ENCODE peak calls at places on chromosome 9, in six cellular contexts. One of them, this sample, is unnamed.

GRCh38 chr9:115514454-115514853 is 396.5 kb upstream of the TNC start:
- DNase-seq in progenitor cell of endocrine pancreas: no peak
- DNase-seq in A172: no peak
- DNase-seq in RPMI7951: no peak
- DNase-seq in left ventricle myocardium inferior: no peak
- DNase-seq in sigmoid colon: no peak
- DNase-seq in this sample: no peak

GRCh38 chr9:94864183-94864582 is 137.7 kb downstream of the AOPEP start:
- DNase-seq in progenitor cell of endocrine pancreas: no peak
- DNase-seq in A172: no peak
- DNase-seq in RPMI7951: no peak
- DNase-seq in left ventricle myocardium inferior: no peak
- DNase-seq in sigmoid colon: no peak
- DNase-seq in this sample: no peak

GRCh38 chr9:133759946-133760345 is 21.8 kb upstream of the SARDH start:
- DNase-seq in progenitor cell of endocrine pancreas: no peak
- DNase-seq in A172: no peak
- DNase-seq in RPMI7951: no peak
- DNase-seq in left ventricle myocardium inferior: no peak
- DNase-seq in sigmoid colon: peak
- DNase-seq in this sample: no peak

GRCh38 chr9:91348191-91348790 is 13.4 kb downstream of the AUH start:
- DNase-seq in progenitor cell of endocrine pancreas: no peak
- DNase-seq in A172: no peak
- DNase-seq in RPMI7951: no peak
- DNase-seq in left ventricle myocardium inferior: no peak
- DNase-seq in sigmoid colon: no peak
- DNase-seq in this sample: no peak

GRCh38 chr9:97179616-97180015 is 127.8 kb upstream of the CCDC180 start:
- DNase-seq in progenitor cell of endocrine pancreas: no peak
- DNase-seq in A172: no peak
- DNase-seq in RPMI7951: no peak
- DNase-seq in left ventricle myocardium inferior: no peak
- DNase-seq in sigmoid colon: no peak
- DNase-seq in this sample: no peak

GRCh38 chr9:96618209-96619108 is 1.2 kb downstream of the CDC14B start:
- DNase-seq in progenitor cell of endocrine pancreas: peak
- DNase-seq in A172: peak
- DNase-seq in RPMI7951: peak
- DNase-seq in left ventricle myocardium inferior: peak
- DNase-seq in sigmoid colon: peak
- DNase-seq in this sample: no peak

GRCh38 chr9:94135222-94135621 is 51.0 kb downstream of the PTPDC1 start:
- DNase-seq in progenitor cell of endocrine pancreas: no peak
- DNase-seq in A172: no peak
- DNase-seq in RPMI7951: peak
- DNase-seq in left ventricle myocardium inferior: no peak
- DNase-seq in sigmoid colon: peak
- DNase-seq in this sample: no peak

GRCh38 chr9:120911295-120911843 is 15.2 kb downstream of the TRAF1 start:
- DNase-seq in progenitor cell of endocrine pancreas: no peak
- DNase-seq in A172: no peak
- DNase-seq in RPMI7951: no peak
- DNase-seq in left ventricle myocardium inferior: no peak
- DNase-seq in sigmoid colon: no peak
- DNase-seq in this sample: no peak

GRCh38 chr9:98432960-98433359 is 177.5 kb upstream of the TBC1D2 start:
- DNase-seq in progenitor cell of endocrine pancreas: no peak
- DNase-seq in A172: no peak
- DNase-seq in RPMI7951: no peak
- DNase-seq in left ventricle myocardium inferior: no peak
- DNase-seq in sigmoid colon: no peak
- DNase-seq in this sample: no peak

GRCh38 chr9:83544002-83544698 is 5.9 kb upstream of the FRMD3 start:
- DNase-seq in progenitor cell of endocrine pancreas: no peak
- DNase-seq in A172: peak
- DNase-seq in RPMI7951: peak
- DNase-seq in left ventricle myocardium inferior: no peak
- DNase-seq in sigmoid colon: no peak
- DNase-seq in this sample: no peak

GRCh38 chr9:124480621-124480981 is 26.6 kb downstream of the NR5A1 start:
- DNase-seq in progenitor cell of endocrine pancreas: no peak
- DNase-seq in A172: no peak
- DNase-seq in RPMI7951: peak
- DNase-seq in left ventricle myocardium inferior: no peak
- DNase-seq in sigmoid colon: no peak
- DNase-seq in this sample: peak

GRCh38 chr9:137778914-137779313 is 98.7 kb upstream of the CACNA1B start:
- DNase-seq in progenitor cell of endocrine pancreas: no peak
- DNase-seq in A172: no peak
- DNase-seq in RPMI7951: no peak
- DNase-seq in left ventricle myocardium inferior: no peak
- DNase-seq in sigmoid colon: no peak
- DNase-seq in this sample: no peak

GRCh38 chr9:93491593-93492232 is 38.3 kb upstream of the FAM120AOS start:
- DNase-seq in progenitor cell of endocrine pancreas: no peak
- DNase-seq in A172: no peak
- DNase-seq in RPMI7951: no peak
- DNase-seq in left ventricle myocardium inferior: no peak
- DNase-seq in sigmoid colon: no peak
- DNase-seq in this sample: no peak

GRCh38 chr9:70753311-70753710 is 338.9 kb upstream of the KLF9 start:
- DNase-seq in progenitor cell of endocrine pancreas: no peak
- DNase-seq in A172: no peak
- DNase-seq in RPMI7951: no peak
- DNase-seq in left ventricle myocardium inferior: no peak
- DNase-seq in sigmoid colon: no peak
- DNase-seq in this sample: no peak

This sample was measured in neural crest cell.